ENCODE peak calls at places on chromosome 1, in four cellular contexts. B, I, G and Z are unnamed samples.

GRCh38 chr1:172883387-172883791 is 167.4 kb downstream of the TNFSF18 start:
- DNase-seq in B (no peak), I (no peak), G (no peak), Z (no peak)

GRCh38 chr1:74771913-74772515 is 39.1 kb downstream of the TYW3 start:
- DNase-seq in B (no peak), I (peak), G (no peak), Z (no peak)

GRCh38 chr1:18997508-18997907 is 41.0 kb upstream of the IFFO2 start:
- DNase-seq in B (no peak), I (no peak), G (no peak), Z (no peak)

GRCh38 chr1:202144510-202145324 is at the start of gene ARL8A:
- DNase-seq in B (peak), I (peak), G (peak), Z (no peak)

GRCh38 chr1:68174173-68175113 is 57.9 kb downstream of the WLS start:
- DNase-seq in B (no peak), I (peak), G (no peak), Z (peak)

GRCh38 chr1:179217943-179218507 is 11.5 kb downstream of the ABL2 start:
- DNase-seq in B (no peak), I (no peak), G (no peak), Z (no peak)

GRCh38 chr1:235642021-235642942 is 7.3 kb downstream of the GNG4 start:
- DNase-seq in B (no peak), I (no peak), G (no peak), Z (peak)

GRCh38 chr1:152878042-152878441 is at the start of gene SMCP:
- DNase-seq in B (peak), I (no peak), G (no peak), Z (no peak)

GRCh38 chr1:73711089-73711488 is 486.9 kb downstream of the LRRIQ3 start:
- DNase-seq in B (no peak), I (no peak), G (no peak), Z (no peak)

GRCh38 chr1:57612833-57613232 is 189.0 kb upstream of the DAB1 start:
- DNase-seq in B (no peak), I (no peak), G (no peak), Z (no peak)

GRCh38 chr1:18299441-18300338 is 181.0 kb upstream of the KLHDC7A start:
- DNase-seq in B (peak), I (no peak), G (no peak), Z (no peak)